ENCODE peak calls at places on chromosomes 11 and 22, in four cellular contexts. N, P, Q and R are unnamed samples.
A peak's percentile ranks its signal among the peaks of the same experiment; 100 is the strongest.

GRCh38 chr11:131033151-131033651 is 116.9 kb upstream of the SNX19 start:
- DNase-seq in N (no peak), P (peak; percentile 18), Q (no peak), R (peak; percentile 7)

GRCh38 chr11:1049431-1049891 is 12.9 kb upstream of the MUC6 start:
- DNase-seq in N (no peak), P (no peak), Q (no peak), R (no peak)

GRCh38 chr11:662689-663274 is 25.7 kb downstream of the DRD4 start:
- DNase-seq in N (no peak), P (peak; percentile 39), Q (peak; percentile 72), R (peak; percentile 96)

GRCh38 chr22:44026630-44027511 is 2.8 kb downstream of the PARVB start:
- DNase-seq in N (no peak), P (no peak), Q (peak; percentile 41), R (no peak)

GRCh38 chr11:41301023-41301422 is 158.4 kb downstream of the LRRC4C start:
- DNase-seq in N (no peak), P (no peak), Q (no peak), R (no peak)

GRCh38 chr11:57459112-57460016 is 964 bp upstream of the RTN4RL2 start:
- DNase-seq in N (no peak), P (no peak), Q (no peak), R (no peak)

GRCh38 chr11:16082532-16083055 is 273.8 kb downstream of the SOX6 start:
- DNase-seq in N (no peak), P (peak; percentile 19), Q (no peak), R (no peak)

GRCh38 chr11:131070365-131070764 is 154.1 kb upstream of the SNX19 start:
- DNase-seq in N (no peak), P (no peak), Q (no peak), R (no peak)

GRCh38 chr11:79663012-79663411 is 222.2 kb upstream of the TENM4 start:
- DNase-seq in N (no peak), P (no peak), Q (no peak), R (no peak)

GRCh38 chr22:48707749-48708557 is 1119.7 kb downstream of the BRD1 start:
- DNase-seq in N (no peak), P (no peak), Q (no peak), R (no peak)

GRCh38 chr11:122042981-122043380 is 73.0 kb downstream of the BLID start:
- DNase-seq in N (no peak), P (no peak), Q (no peak), R (no peak)

GRCh38 chr11:126526471-126526870 is 171.0 kb downstream of the ST3GAL4 start:
- DNase-seq in N (no peak), P (no peak), Q (no peak), R (no peak)

GRCh38 chr11:120061036-120061760 is 76.7 kb downstream of the TRIM29 start:
- DNase-seq in N (no peak), P (no peak), Q (no peak), R (no peak)

GRCh38 chr11:124748481-124749338 is 3.3 kb downstream of the VSIG2 start:
- DNase-seq in N (no peak), P (no peak), Q (no peak), R (no peak)

GRCh38 chr22:19292262-19293230 is 1.0 kb upstream of the CLTCL1 start:
- DNase-seq in N (no peak), P (no peak), Q (peak; percentile 44), R (no peak)

GRCh38 chr11:27281276-27281675 is 81.7 kb downstream of the CCDC34 start:
- DNase-seq in N (no peak), P (no peak), Q (no peak), R (no peak)

GRCh38 chr11:35099278-35100018 is 39.5 kb upstream of the CD44 start:
- DNase-seq in N (no peak), P (no peak), Q (no peak), R (no peak)

GRCh38 chr11:12569499-12570040 is 104.7 kb upstream of the TEAD1 start:
- DNase-seq in N (no peak), P (no peak), Q (no peak), R (peak; percentile 9)

GRCh38 chr11:64504999-64505398 is 86.0 kb upstream of the SLC22A12 start:
- DNase-seq in N (no peak), P (no peak), Q (no peak), R (no peak)

GRCh38 chr11:65204646-65205601 is 23.2 kb downstream of the CAPN1 start:
- DNase-seq in N (no peak), P (peak; percentile 37), Q (peak; percentile 91), R (peak; percentile 81)

GRCh38 chr11:107929611-107930200 is 1.5 kb downstream of the RAB39A start:
- DNase-seq in N (no peak), P (no peak), Q (no peak), R (no peak)

GRCh38 chr11:121117753-121118152 is 16.7 kb downstream of the TECTA start:
- DNase-seq in N (no peak), P (no peak), Q (no peak), R (no peak)

GRCh38 chr11:118820412-118821357 is 29.7 kb upstream of the DDX6 start:
- DNase-seq in N (no peak), P (no peak), Q (no peak), R (no peak)

GRCh38 chr11:114478768-114479167 is 39.5 kb downstream of the REXO2 start:
- DNase-seq in N (no peak), P (peak; percentile 34), Q (no peak), R (no peak)

GRCh38 chr11:10428453-10428852 is 26.6 kb upstream of the AMPD3 start:
- DNase-seq in N (no peak), P (no peak), Q (peak; percentile 56), R (no peak)

GRCh38 chr22:37231406-37232139 is 12.5 kb downstream of the RAC2 start:
- DNase-seq in N (no peak), P (no peak), Q (no peak), R (no peak)

GRCh38 chr11:15793032-15793996 is 563.0 kb downstream of the SOX6 start:
- DNase-seq in N (no peak), P (no peak), Q (no peak), R (no peak)

GRCh38 chr11:12680246-12680939 is 6.2 kb downstream of the TEAD1 start:
- DNase-seq in N (peak; percentile 86), P (peak; percentile 44), Q (peak; percentile 25), R (no peak)

GRCh38 chr11:134079317-134079716 is 10.4 kb downstream of the JAM3 start:
- DNase-seq in N (no peak), P (no peak), Q (no peak), R (no peak)

GRCh38 chr11:131468565-131468964 is 98.2 kb downstream of the NTM start:
- DNase-seq in N (no peak), P (no peak), Q (no peak), R (no peak)

GRCh38 chr11:15468471-15468870 is 353.7 kb downstream of the INSC start:
- DNase-seq in N (no peak), P (no peak), Q (no peak), R (no peak)

GRCh38 chr11:133172349-133172748 is 360.0 kb downstream of the OPCML start:
- DNase-seq in N (no peak), P (no peak), Q (no peak), R (no peak)

GRCh38 chr11:46290598-46291309 is 13.3 kb downstream of the CREB3L1 start:
- DNase-seq in N (peak; percentile 77), P (no peak), Q (peak; percentile 91), R (peak; percentile 56)

GRCh38 chr11:130865091-130865771 is 51.0 kb downstream of the SNX19 start:
- DNase-seq in N (no peak), P (peak; percentile 52), Q (no peak), R (no peak)

GRCh38 chr11:116294630-116295029 is 478.2 kb downstream of the BUD13 start:
- DNase-seq in N (no peak), P (peak; percentile 39), Q (no peak), R (no peak)

GRCh38 chr22:37167176-37167980 is 17.7 kb upstream of the IL2RB start:
- DNase-seq in N (no peak), P (no peak), Q (no peak), R (no peak)

DNA sequence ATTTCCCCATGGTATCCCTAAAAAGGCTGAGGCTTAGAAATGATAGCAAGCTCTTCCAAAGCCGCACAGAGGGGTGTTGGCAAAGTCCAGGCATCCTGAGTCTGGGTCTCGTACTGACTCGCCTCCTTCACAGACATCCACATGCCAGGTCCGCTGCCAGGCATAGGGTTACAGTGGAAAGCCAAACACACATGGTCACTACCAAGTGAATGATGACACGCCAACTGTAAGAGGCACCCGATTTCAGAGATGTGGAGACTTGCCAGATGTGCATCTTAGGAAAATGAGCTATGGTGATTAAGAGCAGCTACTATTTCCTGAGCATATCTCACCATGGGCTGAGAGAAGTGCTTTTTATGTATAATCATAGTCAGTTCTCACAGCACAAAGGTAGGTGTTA is 314.9 kb downstream of the MIAT start:
- DNase-seq in N (no peak), P (no peak), Q (no peak), R (no peak)
- TF ChIP-seq CHD2 in N (no peak), P (no peak), Q (no peak), R (no peak)

GRCh38 chr22:39319284-39320170 is at the start of gene RPL3:
- DNase-seq in N (peak; percentile 90), P (peak; percentile 98), Q (peak; percentile 77), R (peak; percentile 98)
- TF ChIP-seq EP300 in N (peak; percentile 46), P (peak; percentile 4), Q (peak; percentile 25), R (no peak)

GRCh38 chr11:44556735-44557409 is 8.6 kb upstream of the CD82 start:
- DNase-seq in N (no peak), P (peak; percentile 41), Q (no peak), R (no peak)

GRCh38 chr11:44561275-44561781 is 4.1 kb upstream of the CD82 start:
- DNase-seq in N (no peak), P (no peak), Q (peak; percentile 6), R (no peak)

GRCh38 chr11:44561964-44562734 is 3.3 kb upstream of the CD82 start:
- DNase-seq in N (no peak), P (no peak), Q (no peak), R (no peak)

GRCh38 chr11:44557464-44557863 is 8.0 kb upstream of the CD82 start:
- DNase-seq in N (no peak), P (no peak), Q (no peak), R (no peak)

DNA sequence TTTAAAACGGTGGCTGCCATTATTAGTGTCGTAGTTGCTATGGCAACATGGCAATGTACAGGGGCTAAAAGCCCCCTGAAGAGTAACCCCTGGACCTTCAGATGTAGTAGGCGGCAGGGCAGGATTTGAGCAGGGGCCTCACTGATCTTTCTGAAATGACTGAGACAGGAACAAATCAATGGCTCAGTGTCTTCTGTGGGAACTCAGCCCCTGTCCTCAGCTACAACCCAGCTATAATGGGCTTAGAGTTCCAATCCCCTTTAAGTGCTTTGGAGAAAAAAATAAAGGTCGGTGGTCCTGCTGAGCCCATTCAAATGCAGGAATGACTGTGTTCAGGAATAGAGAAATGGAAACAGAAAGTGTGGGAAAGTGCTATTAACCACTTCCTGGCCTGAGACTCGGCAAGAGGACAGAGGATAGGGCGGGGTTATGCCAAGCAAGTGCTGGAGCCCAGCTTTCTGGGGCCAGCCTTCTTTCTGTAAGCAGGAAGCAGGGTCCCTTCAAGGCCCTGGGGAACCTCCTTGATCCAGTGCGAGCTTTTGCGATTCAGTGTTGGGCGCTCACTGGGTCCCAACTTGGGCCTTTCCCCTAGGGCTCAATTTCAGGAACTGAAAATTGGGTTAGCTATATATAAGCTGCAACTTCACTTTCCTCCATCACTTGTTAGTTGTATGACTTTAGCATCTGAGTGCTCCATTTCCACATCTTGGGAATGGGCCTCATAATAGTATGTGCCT is 6.1 kb upstream of the CD82 start:
- DNase-seq in N (peak; percentile 44), P (no peak), Q (no peak), R (no peak)
- TF ChIP-seq PHF8 in N (no peak), P (no peak), Q (no peak), R (no peak)

GRCh38 chr11:76159983-76160661 is 46.2 kb downstream of the WNT11 start:
- DNase-seq in N (no peak), P (no peak), Q (no peak), R (no peak)
- TF ChIP-seq CHD2 in N (no peak), P (no peak), Q (no peak), R (no peak)

GRCh38 chr22:45793161-45793560 is 121.5 kb downstream of the ATXN10 start:
- DNase-seq in N (no peak), P (no peak), Q (no peak), R (no peak)
- TF ChIP-seq EP300 in N (no peak), P (no peak), Q (no peak), R (no peak)